ENCODE peak calls at places on chromosomes 7 and 10, in ten cellular contexts. R is foreskin fibroblast, K is mammary epithelial cell, C is sigmoid colon, P is AG04450, Q is H1, U is lung, S is heart left ventricle, M is HepG2, Z is A549. O is an unnamed sample.

GRCh38 chr7:51310131-51310583 is 6.5 kb downstream of the COBL start:
- DNase-seq in K (no peak), R (no peak), Z (no peak), S (no peak), P (no peak), M (no peak), Q (no peak), U (no peak), C (no peak), O (no peak)

GRCh38 chr7:32941996-32942782 is 15.1 kb upstream of the FKBP9 start:
- DNase-seq in Z (peak), U (peak), C (peak), P (no peak), Q (no peak), R (peak), S (peak), M (peak), K (peak), O (peak)

GRCh38 chr7:69775231-69775771 is 177.0 kb downstream of the AUTS2 start:
- DNase-seq in P (no peak), K (no peak), M (no peak), C (peak), U (no peak), S (peak), R (peak), Q (no peak), Z (peak), O (peak)

GRCh38 chr10:2341298-2341697 is 604.0 kb upstream of the ADARB2 start:
- DNase-seq in U (no peak), R (no peak), Z (no peak), M (no peak), S (no peak), C (no peak), Q (no peak), K (no peak), P (no peak), O (no peak)

GRCh38 chr7:28093617-28094232 is 86.9 kb downstream of the JAZF1 start:
- DNase-seq in R (peak), K (peak), U (peak), M (peak), C (peak), S (peak), Z (peak), P (no peak), Q (peak), O (peak)

GRCh38 chr7:39624202-39624807 is 933 bp downstream of the RALA start:
- DNase-seq in S (no peak), C (no peak), U (no peak), Z (peak), P (no peak), K (peak), Q (no peak), R (peak), M (no peak), O (peak)

GRCh38 chr10:100996678-100997363 is 2.8 kb upstream of the LZTS2 start:
- DNase-seq in Z (peak), C (peak), S (peak), K (peak), Q (no peak), M (no peak), U (peak), P (no peak), R (peak), O (no peak)

GRCh38 chr7:117269417-117269816 is 53.4 kb downstream of the WNT2 start:
- DNase-seq in C (no peak), R (peak), S (no peak), K (peak), Z (peak), P (peak), Q (no peak), U (no peak), M (no peak), O (peak)

GRCh38 chr7:78792624-78793023 is 660.8 kb downstream of the MAGI2 start:
- DNase-seq in K (no peak), R (no peak), Q (no peak), C (no peak), S (no peak), Z (no peak), M (no peak), P (no peak), U (no peak), O (no peak)

GRCh38 chr7:127447326-127447945 is 54.9 kb upstream of the ZNF800 start:
- DNase-seq in K (peak), Z (peak), S (no peak), Q (peak), R (peak), U (no peak), P (peak), C (no peak), M (peak), O (peak)

GRCh38 chr7:22001345-22002004 is 55.8 kb upstream of the CDCA7L start:
- DNase-seq in U (no peak), S (no peak), Q (no peak), Z (peak), M (peak), C (no peak), P (peak), R (peak), K (peak), O (peak)

GRCh38 chr10:124647421-124648130 is 96.6 kb downstream of the FAM53B start:
- DNase-seq in P (no peak), C (peak), R (peak), M (peak), U (peak), S (peak), K (peak), Z (peak), Q (no peak), O (peak)

GRCh38 chr10:134205-134742 is 981 bp upstream of the ZMYND11 start:
- DNase-seq in S (no peak), R (no peak), U (no peak), P (no peak), M (no peak), C (no peak), Q (no peak), K (peak), Z (no peak), O (peak)

GRCh38 chr10:80410578-80411145 is 2.3 kb downstream of the PRXL2A start:
- DNase-seq in Z (no peak), Q (no peak), K (no peak), U (no peak), R (no peak), P (no peak), M (no peak), S (no peak), C (no peak), O (no peak)

GRCh38 chr7:143938522-143939243 is 3.6 kb downstream of the OR2F2 start:
- DNase-seq in Z (no peak), C (no peak), Q (no peak), U (no peak), R (no peak), P (no peak), S (no peak), M (no peak), K (no peak), O (peak)

GRCh38 chr7:74084722-74085578 is 1.3 kb downstream of the LIMK1 start:
- DNase-seq in S (no peak), R (peak), C (no peak), Z (no peak), P (no peak), Q (no peak), U (no peak), K (no peak), M (no peak), O (no peak)

GRCh38 chr10:24360286-24361127 is 151.6 kb downstream of the KIAA1217 start:
- DNase-seq in Z (peak), R (peak), K (peak), Q (no peak), S (peak), P (peak), C (no peak), U (peak), M (peak), O (peak)

GRCh38 chr7:134636008-134636449 is 10.6 kb upstream of the BPGM start:
- DNase-seq in Q (no peak), R (no peak), S (no peak), Z (no peak), C (no peak), K (no peak), U (no peak), M (no peak), P (no peak), O (peak)

GRCh38 chr10:69334258-69335062 is 56.2 kb downstream of the HK1 start:
- DNase-seq in M (no peak), P (no peak), Q (no peak), S (no peak), R (no peak), Z (no peak), U (no peak), C (no peak), K (peak), O (no peak)

GRCh38 chr10:78407009-78407711 is 373.5 kb downstream of the RPS24 start:
- DNase-seq in Q (peak), P (peak), M (peak), K (peak), R (peak), C (peak), U (peak), Z (peak), S (peak), O (peak)

GRCh38 chr10:3757250-3757637 is 27.8 kb downstream of the KLF6 start:
- DNase-seq in C (no peak), R (no peak), Q (no peak), S (no peak), U (no peak), M (no peak), K (no peak), P (no peak), Z (no peak), O (no peak)

GRCh38 chr10:72124984-72125383 is 36.6 kb upstream of the SPOCK2 start:
- DNase-seq in S (no peak), M (no peak), Q (no peak), P (peak), K (no peak), Z (no peak), R (peak), U (no peak), C (no peak), O (peak)

GRCh38 chr10:132684164-132684891 is 101.6 kb downstream of the NKX6-2 start:
- DNase-seq in M (no peak), R (peak), C (peak), Z (no peak), U (no peak), Q (no peak), K (peak), P (no peak), S (peak), O (peak)

GRCh38 chr7:106610996-106611886 is 49.7 kb downstream of the CCDC71L start:
- DNase-seq in M (no peak), Q (no peak), C (no peak), U (no peak), Z (no peak), R (peak), S (no peak), K (peak), P (no peak), O (peak)

GRCh38 chr10:54402576-54402975 is 398.5 kb downstream of the PCDH15 start:
- DNase-seq in Q (no peak), R (peak), P (no peak), U (no peak), S (no peak), K (peak), C (no peak), Z (peak), M (peak), O (peak)

GRCh38 chr7:138023618-138024333 is 21.9 kb upstream of the CREB3L2 start:
- DNase-seq in M (no peak), U (no peak), K (no peak), R (no peak), Z (no peak), C (no peak), P (no peak), S (no peak), Q (no peak), O (no peak)

GRCh38 chr10:112139176-112139575 is 44.4 kb downstream of the GPAM start:
- DNase-seq in P (no peak), R (no peak), K (no peak), U (no peak), M (no peak), Q (no peak), S (no peak), C (no peak), Z (no peak), O (no peak)
- TF ChIP-seq CTCF in P (no peak), R (no peak), K (no peak), U (no peak), M (no peak), Q (no peak), S (no peak), C (no peak), Z (no peak), O (no peak)

GRCh38 chr7:94781236-94781635 is 125.3 kb upstream of the SGCE start:
- DNase-seq in M (no peak), S (no peak), Q (no peak), P (no peak), R (no peak), Z (no peak), K (no peak), U (no peak), C (no peak), O (no peak)

GRCh38 chr7:94782777-94783176 is 124.6 kb upstream of the PPP1R9A start:
- DNase-seq in Q (no peak), R (no peak), M (no peak), P (no peak), K (no peak), C (no peak), U (no peak), Z (no peak), S (no peak), O (no peak)

DNA sequence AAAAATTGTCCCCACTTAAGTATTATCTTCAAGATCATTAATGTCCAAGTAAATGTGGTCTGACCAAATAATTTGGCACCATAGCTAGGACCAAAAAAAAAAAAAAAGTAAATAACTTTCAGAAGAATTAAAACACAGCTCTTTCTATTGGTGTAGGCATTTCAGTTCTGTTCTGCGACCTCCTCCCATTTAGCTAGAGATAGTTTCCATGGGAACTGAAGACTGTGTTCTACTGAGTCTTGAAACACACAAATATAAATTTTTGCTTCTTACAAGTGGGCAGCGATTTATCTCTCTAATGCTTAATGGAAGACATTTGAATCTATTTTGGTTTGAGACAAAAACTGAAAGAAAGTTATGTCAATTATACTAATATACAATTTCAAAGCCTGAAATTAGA is 123.1 kb upstream of the SGCE start:
- DNase-seq in K (no peak), U (no peak), S (no peak), C (no peak), Q (no peak), M (no peak), Z (no peak), R (no peak), P (no peak), O (no peak)
- H3K4me3 ChIP-seq in K (no peak), U (no peak), S (no peak), C (no peak), Q (no peak), M (no peak), Z (no peak), R (no peak), P (no peak), O (no peak)

GRCh38 chr7:109206196-109206595 is 636.5 kb downstream of the DNAJB9 start:
- DNase-seq in S (no peak), P (no peak), U (no peak), M (no peak), C (no peak), R (no peak), K (no peak), Q (no peak), Z (no peak), O (no peak)
- TF ChIP-seq CTCF in S (no peak), P (no peak), U (no peak), M (no peak), C (no peak), R (no peak), K (peak), Q (peak), Z (no peak), O (no peak)

GRCh38 chr7:23205861-23206510 is 24.1 kb downstream of the NUP42 start:
- DNase-seq in M (no peak), K (no peak), R (peak), U (no peak), Q (no peak), Z (no peak), S (no peak), C (no peak), P (no peak), O (no peak)
- H3K4me3 ChIP-seq in M (no peak), K (no peak), R (no peak), U (peak), Q (peak), Z (no peak), S (peak), C (peak), P (no peak), O (no peak)

GRCh38 chr7:155298834-155299538 is 1.3 kb downstream of the INSIG1 start:
- DNase-seq in Z (peak), S (peak), C (peak), P (peak), K (peak), U (peak), M (no peak), R (peak), Q (peak), O (peak)
- TF ChIP-seq CTCF in Z (no peak), S (no peak), C (peak), P (no peak), K (no peak), U (no peak), M (no peak), R (no peak), Q (no peak), O (no peak)

GRCh38 chr10:5975641-5976473 is 1.5 kb downstream of the IL15RA start:
- DNase-seq in K (no peak), S (no peak), P (no peak), Z (no peak), M (no peak), Q (no peak), R (peak), U (no peak), C (peak), O (peak)
- H3K4me3 ChIP-seq in K (peak), S (peak), P (peak), Z (no peak), M (no peak), Q (no peak), R (peak), U (peak), C (peak), O (peak)

GRCh38 chr10:113264333-113265131 is 288.3 kb upstream of the HABP2 start:
- DNase-seq in K (no peak), Z (no peak), U (no peak), P (no peak), Q (no peak), M (peak), S (no peak), R (no peak), C (no peak), O (no peak)

GRCh38 chr10:113261806-113262205 is 291.0 kb upstream of the HABP2 start:
- DNase-seq in M (no peak), U (no peak), C (no peak), Z (no peak), R (no peak), Q (no peak), P (no peak), K (no peak), S (no peak), O (no peak)

GRCh38 chr10:113261130-113261529 is 291.7 kb upstream of the HABP2 start:
- DNase-seq in C (no peak), K (no peak), P (no peak), S (no peak), Q (no peak), Z (no peak), U (no peak), R (no peak), M (no peak), O (no peak)

GRCh38 chr10:113259841-113260240 is 293.0 kb upstream of the HABP2 start:
- DNase-seq in M (no peak), C (no peak), Q (no peak), R (no peak), U (no peak), Z (no peak), P (no peak), K (no peak), S (no peak), O (no peak)
- TF ChIP-seq CTCF in M (no peak), C (no peak), Q (no peak), R (no peak), U (no peak), Z (no peak), P (no peak), K (no peak), S (no peak), O (no peak)

GRCh38 chr7:2523461-2523905 is 3.9 kb downstream of the LFNG start:
- DNase-seq in U (no peak), M (no peak), C (no peak), P (no peak), Z (no peak), S (no peak), K (peak), R (no peak), Q (no peak), O (no peak)
- H3K4me3 ChIP-seq in U (no peak), M (no peak), C (peak), P (no peak), Z (peak), S (peak), K (peak), R (no peak), Q (no peak), O (no peak)

DNA sequence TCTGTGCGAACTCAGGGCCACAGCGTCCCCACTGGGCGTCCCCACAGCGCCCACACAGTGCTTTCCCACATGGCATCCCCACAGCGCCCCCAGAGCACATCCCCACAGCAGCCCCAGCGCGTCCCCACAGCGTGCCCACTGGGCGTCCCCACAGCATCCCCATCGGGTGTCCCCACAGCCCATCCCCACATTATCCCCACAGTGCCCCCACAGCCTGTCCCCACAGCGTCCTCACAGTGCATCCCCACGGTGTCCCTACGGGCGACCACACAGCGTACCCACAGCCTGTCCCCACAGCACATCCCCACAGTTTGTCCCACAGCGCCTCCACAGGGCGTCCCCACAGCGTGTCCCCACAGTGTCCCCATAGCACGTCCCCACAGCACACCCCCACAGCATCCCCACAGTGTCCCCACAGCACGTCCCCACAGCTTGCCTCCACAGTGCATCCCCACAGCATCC is 131.6 kb downstream of the ACTR3B start:
- DNase-seq in Q (no peak), C (no peak), U (no peak), R (no peak), S (no peak), M (no peak), P (no peak), K (no peak), Z (no peak), O (no peak)
- TF ChIP-seq CTCF in Q (no peak), C (no peak), U (no peak), R (no peak), S (no peak), M (no peak), P (no peak), K (no peak), Z (no peak), O (no peak)

DNA sequence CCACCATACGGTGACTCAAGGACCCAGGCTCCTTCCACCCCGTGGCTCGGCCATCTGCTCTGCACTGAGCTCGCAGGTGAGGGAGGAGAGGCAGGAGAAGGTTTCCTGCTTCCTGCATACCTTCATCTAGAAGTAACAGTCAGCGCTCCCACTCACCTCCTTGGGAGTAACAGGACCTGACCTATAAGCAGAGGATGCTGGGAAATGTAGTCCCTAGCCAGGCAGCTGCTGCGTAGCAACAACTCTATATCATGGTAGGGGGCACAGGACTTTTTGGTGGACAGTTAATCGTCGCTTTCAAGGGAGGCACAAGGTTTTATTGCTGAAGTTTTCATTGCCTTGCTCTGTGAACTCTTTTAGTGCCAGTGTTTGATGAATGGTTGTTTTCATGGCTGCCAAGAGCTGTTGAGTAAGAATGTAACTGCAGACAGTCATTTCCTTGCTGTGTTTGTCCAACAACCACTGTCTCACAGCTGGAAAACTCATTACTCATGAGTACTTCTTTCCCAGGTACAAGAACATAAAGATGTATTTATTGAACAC is 10.2 kb upstream of the ZFYVE27 start:
- DNase-seq in R (peak), P (peak), M (peak), C (no peak), Z (peak), Q (no peak), K (peak), S (no peak), U (no peak), O (peak)
- H3K4me3 ChIP-seq in R (no peak), P (no peak), M (peak), C (peak), Z (no peak), Q (peak), K (peak), S (no peak), U (no peak), O (no peak)